ENCODE peak calls at places on chromosomes 13 and 19, in nine cellular contexts. Q is fibroblast of the aortic adventitia, D is transverse colon, A is fibroblast of lung, U is osteocyte, J is MCF 10A, H is B cell, Z is RWPE2, M is brain microvascular endothelial cell. P is an unnamed sample.

GRCh38 chr19:6534451-6535093 is 3.7 kb downstream of the TNFSF9 start:
- DNase-seq in Q (no peak), D (no peak), A (no peak), U (peak), J (no peak), H (no peak), Z (no peak), M (no peak), P (no peak)

GRCh38 chr19:35029737-35030256 is 473 bp upstream of the SCN1B start:
- DNase-seq in Q (no peak), D (no peak), A (no peak), U (no peak), J (no peak), H (no peak), Z (no peak), M (no peak), P (no peak)

GRCh38 chr19:48645652-48646191 is at the start of gene CA11:
- DNase-seq in Q (no peak), D (no peak), A (no peak), U (no peak), J (no peak), H (no peak), Z (no peak), M (no peak), P (no peak)

GRCh38 chr19:3556978-3557460 is 367 bp downstream of the MFSD12 start:
- DNase-seq in Q (no peak), D (peak), A (no peak), U (no peak), J (peak), H (peak), Z (peak), M (no peak), P (peak)

GRCh38 chr19:6092329-6093286 is 17.7 kb downstream of the RFX2 start:
- DNase-seq in Q (peak), D (peak), A (peak), U (no peak), J (peak), H (no peak), Z (peak), M (peak), P (peak)

GRCh38 chr19:782195-783043 is 14.8 kb upstream of the PTBP1 start:
- DNase-seq in Q (peak), D (no peak), A (peak), U (no peak), J (peak), H (no peak), Z (no peak), M (no peak), P (no peak)

GRCh38 chr19:40686882-40687524 is 3.4 kb downstream of the NUMBL start:
- DNase-seq in Q (no peak), D (no peak), A (no peak), U (no peak), J (no peak), H (no peak), Z (no peak), M (no peak), P (no peak)

GRCh38 chr19:45173816-45174215 is 4.2 kb downstream of the TRAPPC6A start:
- DNase-seq in Q (no peak), D (no peak), A (peak), U (no peak), J (no peak), H (no peak), Z (no peak), M (no peak), P (no peak)

GRCh38 chr19:343451-343931 is 1.1 kb downstream of the MIER2 start:
- DNase-seq in Q (peak), D (no peak), A (no peak), U (no peak), J (peak), H (no peak), Z (no peak), M (no peak), P (no peak)

GRCh38 chr13:75803175-75803611 is 167.1 kb downstream of the LMO7 start:
- DNase-seq in Q (no peak), D (peak), A (no peak), U (no peak), J (no peak), H (no peak), Z (no peak), M (no peak), P (no peak)

GRCh38 chr13:98798849-98799645 is 46.6 kb upstream of the SLC15A1 start:
- DNase-seq in Q (peak), D (no peak), A (peak), U (peak), J (peak), H (no peak), Z (no peak), M (no peak), P (no peak)

GRCh38 chr19:33406521-33407139 is 33.1 kb downstream of the CEBPG start:
- DNase-seq in Q (peak), D (peak), A (peak), U (peak), J (peak), H (peak), Z (peak), M (peak), P (peak)

GRCh38 chr13:97506511-97506910 is 72.5 kb downstream of the RAP2A start:
- DNase-seq in Q (peak), D (no peak), A (peak), U (no peak), J (peak), H (no peak), Z (no peak), M (peak), P (no peak)

GRCh38 chr13:50126378-50127016 is 111.3 kb downstream of the KCNRG start:
- DNase-seq in Q (peak), D (peak), A (peak), U (no peak), J (peak), H (no peak), Z (no peak), M (no peak), P (no peak)

GRCh38 chr19:48698046-48698445 is 2.3 kb downstream of the FUT2 start:
- DNase-seq in Q (peak), D (peak), A (peak), U (no peak), J (peak), H (no peak), Z (no peak), M (peak), P (no peak)

GRCh38 chr13:93233997-93234416 is 7.4 kb downstream of the GPC6 start:
- DNase-seq in Q (no peak), D (no peak), A (no peak), U (no peak), J (peak), H (no peak), Z (no peak), M (no peak), P (no peak)

GRCh38 chr13:103431880-103432279 is 365.7 kb upstream of the SLC10A2 start:
- DNase-seq in Q (no peak), D (no peak), A (no peak), U (no peak), J (no peak), H (no peak), Z (no peak), M (no peak), P (no peak)

GRCh38 chr19:56880592-56881190 is 40.2 kb upstream of the PEG3 start:
- DNase-seq in Q (no peak), D (no peak), A (no peak), U (peak), J (no peak), H (no peak), Z (no peak), M (no peak), P (no peak)

GRCh38 chr19:58217607-58218391 is 10.9 kb upstream of the ZNF544 start:
- DNase-seq in Q (no peak), D (no peak), A (no peak), U (no peak), J (no peak), H (no peak), Z (no peak), M (no peak), P (no peak)
- TF ChIP-seq CTCF in Q (no peak), D (no peak), A (no peak), U (no peak), J (no peak), H (no peak), Z (no peak), M (no peak), P (no peak)

DNA sequence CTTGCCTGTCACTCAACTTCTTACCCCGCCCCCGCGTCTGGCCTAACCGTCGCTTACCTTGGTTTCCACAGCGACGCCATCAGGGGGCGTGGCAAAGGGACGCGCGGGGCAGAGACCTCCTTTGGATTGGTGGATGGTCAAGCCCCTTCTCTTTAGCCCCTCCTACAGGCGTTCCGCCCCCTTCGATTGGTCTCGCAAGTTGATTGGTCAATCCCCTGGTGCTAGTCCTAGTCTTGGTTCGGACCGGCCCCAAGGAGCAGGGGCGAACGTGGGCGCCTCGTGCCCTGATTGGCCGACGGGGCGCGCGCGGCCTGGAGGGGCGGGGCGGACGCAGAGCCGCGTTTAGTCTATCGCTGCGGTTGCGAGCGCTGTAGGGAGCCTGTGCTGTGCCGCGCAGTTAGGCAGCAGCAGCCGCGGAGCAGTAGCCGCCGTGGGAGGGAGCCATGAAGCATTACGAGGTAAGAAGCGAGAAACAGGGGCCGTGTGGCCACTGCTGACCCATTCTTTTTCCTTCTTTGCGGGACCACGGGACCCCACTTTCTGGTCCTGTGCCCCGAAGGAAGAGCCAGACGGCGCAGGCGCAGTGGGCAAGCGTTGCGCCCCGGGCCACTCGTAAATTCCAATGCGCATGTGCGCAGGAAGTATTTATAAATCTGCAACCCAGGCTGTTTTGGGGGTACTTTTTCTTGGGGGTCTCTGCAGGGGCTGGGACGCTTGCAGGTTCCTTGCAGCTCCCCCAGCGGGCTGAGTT is at the start of gene TECR:
- DNase-seq in Q (peak), D (peak), A (peak), U (peak), J (peak), H (peak), Z (peak), M (peak), P (peak)
- TF ChIP-seq CTCF in Q (no peak), D (no peak), A (no peak), U (no peak), J (no peak), H (no peak), Z (no peak), M (no peak), P (no peak)

DNA sequence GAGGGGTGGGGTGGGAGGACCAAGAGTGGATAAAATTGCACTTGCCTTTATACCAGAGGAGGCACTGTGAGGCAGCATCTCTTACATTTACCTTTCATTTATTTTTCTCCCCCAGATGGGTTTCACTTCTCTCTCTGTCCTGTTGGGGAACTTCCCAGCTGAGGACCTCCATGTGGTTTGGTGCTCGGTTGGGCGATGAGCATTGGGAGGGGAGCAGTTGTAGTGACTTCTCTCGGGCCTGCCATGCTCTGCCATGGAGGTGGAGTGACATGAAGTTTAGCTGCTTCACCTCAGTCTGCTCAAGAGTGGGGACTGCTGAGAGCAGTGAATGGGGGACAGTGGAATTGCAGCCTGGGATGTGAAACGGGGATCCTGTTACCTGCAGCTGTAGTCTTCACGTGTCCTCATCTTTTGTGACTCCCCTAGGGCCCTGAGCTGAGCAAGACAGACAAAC is 23.1 kb upstream of the CXCL17 start:
- DNase-seq in Q (no peak), D (no peak), A (no peak), U (no peak), J (no peak), H (peak), Z (no peak), M (no peak), P (no peak)
- TF ChIP-seq CTCF in Q (no peak), D (no peak), A (no peak), U (no peak), J (no peak), H (peak), Z (no peak), M (no peak), P (no peak)

GRCh38 chr13:28796938-28797257 is 23.2 kb upstream of the MTUS2 start:
- DNase-seq in Q (no peak), D (no peak), A (no peak), U (no peak), J (no peak), H (no peak), Z (no peak), M (no peak), P (no peak)
- TF ChIP-seq CTCF in Q (no peak), D (no peak), A (no peak), U (no peak), J (no peak), H (peak), Z (peak), M (no peak), P (no peak)

DNA sequence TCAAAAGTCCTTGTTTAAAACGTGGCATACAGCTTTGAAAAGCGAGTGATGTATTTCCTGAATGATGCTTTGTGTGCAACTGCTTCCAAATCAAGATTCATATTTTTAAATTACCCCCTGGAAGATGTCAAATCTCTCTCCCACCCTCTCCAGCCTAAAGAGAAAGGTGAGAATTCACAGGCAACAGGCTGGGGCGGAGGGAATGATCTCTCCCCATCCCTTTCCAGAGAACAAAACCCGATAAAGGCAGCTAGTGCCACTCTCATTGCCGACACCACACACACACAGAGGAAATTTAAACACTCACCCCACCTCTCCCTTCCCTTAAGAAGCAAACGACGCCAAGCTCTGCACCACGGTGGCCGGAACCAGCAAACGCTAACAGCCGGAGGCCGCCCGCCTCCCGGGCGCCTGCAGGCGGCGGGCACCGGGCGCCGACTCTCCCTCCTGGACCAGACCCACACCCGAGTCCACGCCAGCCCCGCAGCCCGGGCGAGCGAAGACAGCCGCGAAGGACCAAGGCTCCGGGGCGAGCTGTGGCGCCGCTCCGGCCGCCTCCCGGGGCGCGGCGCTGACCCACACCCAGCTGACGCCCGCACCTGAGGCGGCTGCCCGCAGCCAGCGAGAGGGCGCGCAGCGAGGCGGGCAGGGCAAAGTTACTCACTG is 485 bp downstream of the LNX2 start:
- DNase-seq in Q (peak), D (peak), A (peak), U (peak), J (peak), H (peak), Z (no peak), M (peak), P (peak)
- TF ChIP-seq CTCF in Q (peak), D (peak), A (peak), U (peak), J (peak), H (peak), Z (no peak), M (peak), P (peak)

GRCh38 chr19:11551603-11552235 is 7.3 kb downstream of the ELOF1 start:
- DNase-seq in Q (no peak), D (peak), A (no peak), U (no peak), J (no peak), H (no peak), Z (no peak), M (no peak), P (peak)
- TF ChIP-seq CTCF in Q (peak), D (peak), A (peak), U (peak), J (no peak), H (no peak), Z (peak), M (peak), P (peak)

GRCh38 chr19:13077233-13077632 is 25.4 kb downstream of the LYL1 start:
- DNase-seq in Q (no peak), D (no peak), A (peak), U (no peak), J (no peak), H (no peak), Z (no peak), M (no peak), P (no peak)
- TF ChIP-seq CTCF in Q (no peak), D (no peak), A (no peak), U (no peak), J (no peak), H (no peak), Z (no peak), M (no peak), P (no peak)

GRCh38 chr19:39415111-39416046 is 2.9 kb downstream of the PLEKHG2 start:
- DNase-seq in Q (no peak), D (no peak), A (no peak), U (no peak), J (no peak), H (no peak), Z (no peak), M (no peak), P (no peak)

GRCh38 chr19:39413269-39413902 is 917 bp downstream of the PLEKHG2 start:
- DNase-seq in Q (peak), D (peak), A (peak), U (no peak), J (no peak), H (no peak), Z (no peak), M (no peak), P (peak)

GRCh38 chr19:39412100-39412866 is at the start of gene PLEKHG2:
- DNase-seq in Q (peak), D (peak), A (peak), U (peak), J (peak), H (peak), Z (peak), M (peak), P (peak)

GRCh38 chr19:39412867-39413268 is 399 bp downstream of the PLEKHG2 start:
- DNase-seq in Q (no peak), D (no peak), A (no peak), U (no peak), J (no peak), H (no peak), Z (no peak), M (no peak), P (no peak)

DNA sequence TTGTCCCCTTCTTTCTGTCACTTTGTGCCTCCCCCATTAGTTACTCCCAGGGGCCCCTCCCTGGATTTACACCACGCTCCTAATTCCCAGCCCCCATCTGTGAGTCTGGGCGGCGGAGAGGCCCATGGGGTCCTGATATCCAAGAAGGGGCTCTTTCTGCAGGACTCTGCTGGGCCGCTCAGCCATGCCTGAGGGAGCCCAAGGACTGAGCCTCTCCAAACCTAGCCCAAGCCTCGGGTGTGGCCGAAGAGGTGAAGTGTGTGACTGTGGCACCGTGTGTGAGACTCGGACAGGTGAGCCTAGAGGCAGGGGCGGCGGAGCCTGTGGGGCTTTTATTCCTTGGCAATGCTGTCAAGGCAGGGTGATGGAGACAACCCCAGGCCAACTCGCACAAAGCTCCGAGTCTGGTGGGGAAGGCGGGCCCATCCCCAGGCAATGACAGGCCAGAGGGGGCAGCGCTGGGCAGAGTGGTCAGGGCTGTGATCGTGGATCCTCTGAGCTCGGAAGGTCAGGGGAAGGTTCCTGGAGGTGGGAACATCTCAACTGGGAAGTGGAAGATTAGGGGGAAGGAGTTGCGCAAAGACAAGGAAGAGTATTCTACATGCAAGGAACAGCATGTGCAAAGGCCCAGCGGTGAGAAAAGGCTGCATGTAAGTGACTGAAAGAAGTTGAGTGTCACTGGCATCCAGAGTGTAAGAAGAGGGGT is 1.6 kb downstream of the PLEKHG2 start:
- DNase-seq in Q (no peak), D (peak), A (peak), U (no peak), J (no peak), H (no peak), Z (no peak), M (no peak), P (peak)
- TF ChIP-seq CTCF in Q (peak), D (no peak), A (peak), U (no peak), J (no peak), H (no peak), Z (peak), M (peak), P (no peak)

P was measured in tibial artery.